ENCODE peak calls at places on chromosomes 7 and 10, in five cellular contexts. F is astrocyte of the spinal cord, L is psoas muscle, D is cardiac fibroblast, I is AG10803. A is an unnamed sample.

GRCh38 chr7:121599887-121600286 is 203.8 kb upstream of the FAM3C start:
- DNase-seq in I (no peak), L (no peak), D (no peak), F (no peak), A (no peak)

GRCh38 chr7:12942599-12942998 is 255.2 kb downstream of the ARL4A start:
- DNase-seq in D (no peak), L (no peak), F (peak; percentile 52), I (no peak), A (no peak)

GRCh38 chr10:103849880-103850571 is 5.3 kb downstream of the SH3PXD2A start:
- DNase-seq in D (peak; percentile 95), F (peak; percentile 92), L (peak; percentile 56), I (peak; percentile 92), A (no peak)

GRCh38 chr10:112461029-112461887 is 14.2 kb downstream of the VTI1A start:
- DNase-seq in D (peak; percentile 96), F (peak; percentile 46), L (no peak), I (peak; percentile 88), A (peak; percentile 62)

GRCh38 chr7:150854066-150855000 is 2.0 kb downstream of the AOC1 start:
- DNase-seq in I (no peak), L (no peak), D (no peak), F (no peak), A (no peak)

GRCh38 chr7:86823769-86824168 is 180.1 kb downstream of the GRM3 start:
- DNase-seq in D (no peak), L (no peak), F (no peak), I (no peak), A (no peak)

GRCh38 chr10:44776181-44776580 is 135.0 kb upstream of the TMEM72 start:
- DNase-seq in F (no peak), I (no peak), L (no peak), D (no peak), A (no peak)

GRCh38 chr7:5774790-5775189 is 6.7 kb downstream of the RNF216 start:
- DNase-seq in I (no peak), F (no peak), L (no peak), D (no peak), A (no peak)

GRCh38 chr10:29658984-29659769 is 24.4 kb upstream of the SVIL start:
- DNase-seq in D (peak; percentile 100), L (peak; percentile 63), F (peak; percentile 100), I (peak; percentile 98), A (peak; percentile 90)

GRCh38 chr10:18478354-18478753 is 173.0 kb downstream of the NSUN6 start:
- DNase-seq in L (no peak), I (no peak), D (no peak), F (no peak), A (no peak)

GRCh38 chr10:24531439-24531838 is 192.2 kb downstream of the ARHGAP21 start:
- DNase-seq in I (no peak), F (no peak), D (no peak), L (no peak), A (no peak)

GRCh38 chr10:24891823-24892222 is 60.6 kb downstream of the PRTFDC1 start:
- DNase-seq in L (no peak), I (peak; percentile 16), D (peak; percentile 78), F (peak; percentile 90), A (no peak)

GRCh38 chr7:4835398-4836205 is 26.2 kb downstream of the PAPOLB start:
- DNase-seq in L (no peak), D (no peak), F (no peak), I (no peak), A (no peak)

GRCh38 chr7:150586068-150586777 is 19.0 kb downstream of the GIMAP4 start:
- DNase-seq in D (no peak), L (no peak), F (no peak), I (no peak), A (no peak)

GRCh38 chr7:111987115-111987826 is 218.9 kb downstream of the DOCK4 start:
- DNase-seq in F (peak; percentile 52), L (no peak), D (peak; percentile 81), I (peak; percentile 36), A (peak; percentile 62)

GRCh38 chr7:2539031-2540028 is 16.0 kb downstream of the BRAT1 start:
- DNase-seq in I (no peak), L (no peak), F (no peak), D (no peak), A (no peak)

GRCh38 chr7:1566687-1567081 is 3.1 kb downstream of the PSMG3 start:
- DNase-seq in D (no peak), L (no peak), I (no peak), F (no peak), A (no peak)

GRCh38 chr7:30412810-30413504 is 65.6 kb downstream of the NOD1 start:
- DNase-seq in L (no peak), F (peak; percentile 85), I (peak; percentile 83), D (peak; percentile 93), A (peak; percentile 74)

GRCh38 chr10:111370101-111370500 is 293.3 kb downstream of the ADRA2A start:
- DNase-seq in I (peak; percentile 81), F (no peak), D (peak; percentile 11), L (no peak), A (no peak)

GRCh38 chr7:77752016-77752415 is 46.2 kb downstream of the TMEM60 start:
- DNase-seq in D (no peak), L (no peak), F (no peak), I (no peak), A (no peak)

GRCh38 chr10:103284170-103284569 is 7.2 kb downstream of the INA start:
- DNase-seq in L (no peak), F (no peak), D (peak; percentile 66), I (peak; percentile 65), A (peak; percentile 39)

GRCh38 chr7:121039510-121039822 is 51.0 kb downstream of the CPED1 start:
- DNase-seq in F (no peak), I (no peak), L (no peak), D (no peak), A (no peak)

GRCh38 chr7:151110941-151111645 is 24.8 kb downstream of the AGAP3 start:
- DNase-seq in F (peak; percentile 68), I (peak; percentile 66), D (peak; percentile 75), L (peak; percentile 78), A (peak; percentile 72)

GRCh38 chr7:30430777-30431176 is 47.8 kb downstream of the NOD1 start:
- DNase-seq in F (no peak), D (no peak), I (no peak), L (no peak), A (no peak)

GRCh38 chr7:22488643-22489462 is 11.1 kb downstream of the STEAP1B start:
- DNase-seq in I (peak; percentile 71), L (peak; percentile 55), D (peak; percentile 82), F (peak; percentile 75), A (peak; percentile 86)

GRCh38 chr7:47183896-47184629 is 397.8 kb downstream of the TNS3 start:
- DNase-seq in L (no peak), I (peak; percentile 41), F (no peak), D (no peak), A (no peak)

GRCh38 chr10:70115948-70116682 is 16.5 kb downstream of the AIFM2 start:
- DNase-seq in D (peak; percentile 42), F (peak; percentile 12), I (peak; percentile 15), L (peak; percentile 38), A (peak; percentile 58)

GRCh38 chr7:140027866-140028265 is 34.9 kb downstream of the PARP12 start:
- DNase-seq in F (no peak), D (no peak), L (no peak), I (no peak), A (no peak)

GRCh38 chr7:96612034-96612433 is 97.6 kb downstream of the SEM1 start:
- DNase-seq in D (no peak), L (no peak), F (no peak), I (no peak), A (no peak)

GRCh38 chr10:61760943-61761824 is 98.5 kb downstream of the CABCOCO1 start:
- DNase-seq in I (peak; percentile 74), L (no peak), D (peak; percentile 70), F (peak; percentile 81), A (peak; percentile 44)

GRCh38 chr10:28214185-28214584 is 88.7 kb downstream of the MPP7 start:
- DNase-seq in I (no peak), L (no peak), F (no peak), D (no peak), A (no peak)

GRCh38 chr7:92699560-92699959 is 109.4 kb upstream of the FAM133B start:
- DNase-seq in F (no peak), I (peak; percentile 35), D (peak; percentile 74), L (no peak), A (no peak)

GRCh38 chr7:92697414-92697813 is 107.2 kb upstream of the FAM133B start:
- DNase-seq in D (no peak), I (no peak), L (no peak), F (no peak), A (no peak)

GRCh38 chr7:92697012-92697411 is 106.8 kb upstream of the FAM133B start:
- DNase-seq in I (no peak), L (no peak), F (no peak), D (no peak), A (no peak)

GRCh38 chr7:92696584-92696983 is 106.4 kb upstream of the FAM133B start:
- DNase-seq in F (no peak), L (no peak), D (no peak), I (no peak), A (peak; percentile 19)

GRCh38 chr7:92698237-92698841 is 108.1 kb upstream of the FAM133B start:
- DNase-seq in L (no peak), I (peak; percentile 96), F (peak; percentile 96), D (peak; percentile 93), A (peak; percentile 48)
- H3K4me3 ChIP-seq in L (no peak overlapping the region), I (peak overlapping the region; percentile 43), F (no peak overlapping the region), D (peak overlapping the region; percentile 11), A (no peak overlapping the region)

GRCh38 chr7:141275350-141275749 is 201.5 kb downstream of the TMEM178B start:
- DNase-seq in I (no peak), F (no peak), L (no peak), D (no peak), A (no peak)
- TF ChIP-seq CTCF in I (no peak), F (no peak), L (no peak), D (no peak), A (no peak)

GRCh38 chr7:99380823-99381663 is 6.5 kb downstream of the ARPC1B start:
- DNase-seq in I (no peak), L (no peak), D (peak; percentile 80), F (no peak), A (no peak)
- H3K4me3 ChIP-seq in I (no peak overlapping the region), L (no peak overlapping the region), D (no peak overlapping the region), F (no peak overlapping the region), A (no peak overlapping the region)

GRCh38 chr7:130958846-130959245 is 224.8 kb upstream of the KLF14 start:
- DNase-seq in L (no peak), I (no peak), D (no peak), F (no peak), A (no peak)

GRCh38 chr7:130961128-130961601 is 227.2 kb upstream of the KLF14 start:
- DNase-seq in F (peak; percentile 88), L (no peak), I (peak; percentile 89), D (peak; percentile 81), A (peak; percentile 93)

GRCh38 chr7:130957722-130958360 is 223.8 kb upstream of the KLF14 start:
- DNase-seq in D (no peak), F (no peak), I (no peak), L (no peak), A (no peak)

GRCh38 chr7:130960208-130960988 is 226.4 kb upstream of the KLF14 start:
- DNase-seq in D (peak; percentile 100), F (peak; percentile 98), L (no peak), I (peak; percentile 99), A (peak; percentile 71)

DNA sequence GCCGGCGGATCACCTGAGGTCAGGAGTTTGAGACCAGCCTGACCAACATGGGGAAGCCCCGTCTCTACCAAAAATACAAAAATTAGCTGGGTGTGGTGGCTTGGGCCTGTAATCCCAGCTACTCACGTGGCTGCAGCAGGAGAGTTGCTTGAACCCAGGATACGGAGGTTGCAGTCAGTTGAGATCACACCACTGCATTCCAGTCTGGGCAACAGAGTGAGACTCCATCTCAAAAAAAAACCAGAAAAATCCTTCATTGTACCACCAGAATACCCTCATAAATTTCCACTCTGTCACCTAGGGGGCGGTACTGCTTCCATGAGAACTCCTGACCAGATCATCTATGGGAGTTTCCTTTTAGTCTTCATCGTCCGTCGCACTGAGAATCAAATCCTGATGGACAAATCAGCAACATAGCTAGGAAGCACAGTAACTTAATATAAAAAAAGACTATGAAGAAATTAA is 225.8 kb upstream of the KLF14 start:
- DNase-seq in D (peak; percentile 92), I (peak; percentile 90), F (peak; percentile 88), L (no peak), A (peak; percentile 93)
- TF ChIP-seq CTCF in D (peak; percentile 54), I (peak; percentile 71), F (peak; percentile 61), L (no peak), A (peak; percentile 76)